ENCODE peak calls at places on chromosomes 11 and 22, in nine cellular contexts. One of them, this sample, is unnamed.

GRCh38 chr22:26502688-26503561 is 9.3 kb downstream of the TFIP11 start:
- DNase-seq in spleen: peak
- DNase-seq in iPS-NIHi11: peak
- DNase-seq in HCEC 1CT: peak
- DNase-seq in lower lobe of right lung: no peak
- DNase-seq in EL: peak
- DNase-seq in activated naive CD8-positive, alpha-beta T cell treated with anti-CD3 and anti-CD28 coated beads, Interleukin-2, amount 50 U/mL, for 24 hours: peak
- DNase-seq in NCI-H146: peak
- DNase-seq in ELR: peak
- DNase-seq in this sample: peak

GRCh38 chr11:408154-409007 is 6.4 kb downstream of the SIGIRR start:
- DNase-seq in EL: no peak
- DNase-seq in ELR: no peak
- DNase-seq in spleen: no peak
- DNase-seq in activated naive CD8-positive, alpha-beta T cell treated with anti-CD3 and anti-CD28 coated beads, Interleukin-2, amount 50 U/mL, for 24 hours: no peak
- DNase-seq in iPS-NIHi11: no peak
- DNase-seq in NCI-H146: no peak
- DNase-seq in HCEC 1CT: no peak
- DNase-seq in lower lobe of right lung: peak
- DNase-seq in this sample: no peak

GRCh38 chr11:5233268-5233667 is 1.0 kb downstream of the HBD start:
- DNase-seq in NCI-H146: no peak
- DNase-seq in lower lobe of right lung: no peak
- DNase-seq in activated naive CD8-positive, alpha-beta T cell treated with anti-CD3 and anti-CD28 coated beads, Interleukin-2, amount 50 U/mL, for 24 hours: no peak
- DNase-seq in EL: no peak
- DNase-seq in HCEC 1CT: no peak
- DNase-seq in spleen: no peak
- DNase-seq in iPS-NIHi11: no peak
- DNase-seq in ELR: no peak
- DNase-seq in this sample: no peak

GRCh38 chr11:12052676-12053605 is 44.5 kb upstream of the DKK3 start:
- DNase-seq in activated naive CD8-positive, alpha-beta T cell treated with anti-CD3 and anti-CD28 coated beads, Interleukin-2, amount 50 U/mL, for 24 hours: no peak
- DNase-seq in ELR: no peak
- DNase-seq in NCI-H146: peak
- DNase-seq in spleen: no peak
- DNase-seq in lower lobe of right lung: no peak
- DNase-seq in EL: no peak
- DNase-seq in iPS-NIHi11: no peak
- DNase-seq in HCEC 1CT: no peak
- DNase-seq in this sample: no peak

GRCh38 chr11:132681971-132682370 is 850.3 kb downstream of the OPCML start:
- DNase-seq in iPS-NIHi11: no peak
- DNase-seq in NCI-H146: no peak
- DNase-seq in activated naive CD8-positive, alpha-beta T cell treated with anti-CD3 and anti-CD28 coated beads, Interleukin-2, amount 50 U/mL, for 24 hours: no peak
- DNase-seq in HCEC 1CT: no peak
- DNase-seq in spleen: no peak
- DNase-seq in ELR: no peak
- DNase-seq in EL: no peak
- DNase-seq in lower lobe of right lung: no peak
- DNase-seq in this sample: no peak

GRCh38 chr22:37254206-37254866 is 10.3 kb upstream of the RAC2 start:
- DNase-seq in HCEC 1CT: peak
- DNase-seq in activated naive CD8-positive, alpha-beta T cell treated with anti-CD3 and anti-CD28 coated beads, Interleukin-2, amount 50 U/mL, for 24 hours: no peak
- DNase-seq in ELR: peak
- DNase-seq in iPS-NIHi11: no peak
- DNase-seq in NCI-H146: no peak
- DNase-seq in EL: peak
- DNase-seq in lower lobe of right lung: peak
- DNase-seq in spleen: peak
- DNase-seq in this sample: no peak

GRCh38 chr22:37431811-37432707 is 4.8 kb upstream of the ELFN2 start:
- DNase-seq in EL: peak
- DNase-seq in spleen: no peak
- DNase-seq in activated naive CD8-positive, alpha-beta T cell treated with anti-CD3 and anti-CD28 coated beads, Interleukin-2, amount 50 U/mL, for 24 hours: peak
- DNase-seq in lower lobe of right lung: no peak
- DNase-seq in HCEC 1CT: peak
- DNase-seq in ELR: peak
- DNase-seq in NCI-H146: no peak
- DNase-seq in iPS-NIHi11: no peak
- DNase-seq in this sample: no peak

GRCh38 chr22:20010307-20011122 is 6.1 kb downstream of the ARVCF start:
- DNase-seq in lower lobe of right lung: no peak
- DNase-seq in EL: no peak
- DNase-seq in spleen: peak
- DNase-seq in HCEC 1CT: no peak
- DNase-seq in ELR: no peak
- DNase-seq in iPS-NIHi11: no peak
- DNase-seq in NCI-H146: no peak
- DNase-seq in activated naive CD8-positive, alpha-beta T cell treated with anti-CD3 and anti-CD28 coated beads, Interleukin-2, amount 50 U/mL, for 24 hours: no peak
- DNase-seq in this sample: no peak

GRCh38 chr11:77127969-77128691 is at the start of gene MYO7A:
- DNase-seq in NCI-H146: peak
- DNase-seq in iPS-NIHi11: peak
- DNase-seq in lower lobe of right lung: no peak
- DNase-seq in ELR: peak
- DNase-seq in EL: peak
- DNase-seq in spleen: no peak
- DNase-seq in activated naive CD8-positive, alpha-beta T cell treated with anti-CD3 and anti-CD28 coated beads, Interleukin-2, amount 50 U/mL, for 24 hours: no peak
- DNase-seq in HCEC 1CT: no peak
- DNase-seq in this sample: no peak

GRCh38 chr11:73288873-73289707 is 17.0 kb downstream of the P2RY6 start:
- DNase-seq in ELR: peak
- DNase-seq in NCI-H146: peak
- DNase-seq in spleen: peak
- DNase-seq in lower lobe of right lung: peak
- DNase-seq in HCEC 1CT: peak
- DNase-seq in EL: peak
- DNase-seq in activated naive CD8-positive, alpha-beta T cell treated with anti-CD3 and anti-CD28 coated beads, Interleukin-2, amount 50 U/mL, for 24 hours: peak
- DNase-seq in iPS-NIHi11: peak
- DNase-seq in this sample: no peak

GRCh38 chr11:61921446-61921845 is 4.1 kb upstream of the RAB3IL1 start:
- DNase-seq in iPS-NIHi11: no peak
- DNase-seq in HCEC 1CT: no peak
- DNase-seq in spleen: no peak
- DNase-seq in ELR: no peak
- DNase-seq in NCI-H146: no peak
- DNase-seq in lower lobe of right lung: no peak
- DNase-seq in activated naive CD8-positive, alpha-beta T cell treated with anti-CD3 and anti-CD28 coated beads, Interleukin-2, amount 50 U/mL, for 24 hours: no peak
- DNase-seq in EL: no peak
- DNase-seq in this sample: no peak

GRCh38 chr22:39204216-39204615 is 40.6 kb downstream of the PDGFB start:
- DNase-seq in EL: no peak
- DNase-seq in iPS-NIHi11: no peak
- DNase-seq in activated naive CD8-positive, alpha-beta T cell treated with anti-CD3 and anti-CD28 coated beads, Interleukin-2, amount 50 U/mL, for 24 hours: no peak
- DNase-seq in ELR: no peak
- DNase-seq in HCEC 1CT: no peak
- DNase-seq in lower lobe of right lung: peak
- DNase-seq in NCI-H146: no peak
- DNase-seq in spleen: peak
- DNase-seq in this sample: no peak